ENCODE peak calls at places on chromosomes 11 and 22, in eight cellular contexts. W, V, B, S, L, K, U and C are unnamed samples.

GRCh38 chr11:123594921-123595320 is 59.5 kb downstream of the SCN3B start:
- DNase-seq in L (no peak), W (no peak), V (no peak), S (no peak), K (no peak), B (no peak), U (no peak), C (no peak)

GRCh38 chr11:33773399-33774355 is 643 bp downstream of the FBXO3 start:
- DNase-seq in K (no peak), L (no peak), V (no peak), U (peak; percentile 39), B (peak; percentile 29), W (peak; percentile 45), S (no peak), C (no peak)

GRCh38 chr22:30486661-30487115 is 14.9 kb upstream of the SEC14L3 start:
- DNase-seq in B (no peak), S (no peak), U (no peak), L (peak; percentile 35), W (no peak), K (no peak), V (no peak), C (peak; percentile 82)

GRCh38 chr11:16402654-16403447 is 46.5 kb upstream of the SOX6 start:
- DNase-seq in K (peak; percentile 1), S (no peak), L (no peak), V (no peak), W (no peak), B (no peak), U (no peak), C (no peak)

GRCh38 chr22:45960477-45961386 is 16.2 kb downstream of the WNT7B start:
- DNase-seq in L (no peak), V (no peak), K (peak; percentile 25), W (no peak), S (no peak), U (no peak), B (no peak), C (no peak)

GRCh38 chr11:43575931-43576833 is 104.4 kb upstream of the HSD17B12 start:
- DNase-seq in V (no peak), K (peak; percentile 38), L (no peak), U (peak; percentile 64), B (no peak), W (no peak), S (no peak), C (no peak)

GRCh38 chr11:72113170-72113808 is 794 bp upstream of the ANAPC15 start:
- DNase-seq in L (no peak), K (no peak), B (no peak), S (no peak), W (no peak), V (no peak), U (no peak), C (no peak)

GRCh38 chr11:107496011-107496410 is 38.4 kb upstream of the CWF19L2 start:
- DNase-seq in S (no peak), W (peak; percentile 10), L (no peak), V (peak; percentile 4), U (no peak), K (peak; percentile 82), B (no peak), C (no peak)

GRCh38 chr22:45192701-45193187 is 29.0 kb downstream of the NUP50 start:
- DNase-seq in V (no peak), K (no peak), U (peak; percentile 47), W (no peak), L (no peak), B (no peak), S (no peak), C (no peak)

GRCh38 chr11:34588023-34588422 is 32.9 kb upstream of the EHF start:
- DNase-seq in L (no peak), S (no peak), K (no peak), V (no peak), W (no peak), B (no peak), U (no peak), C (no peak)

GRCh38 chr11:133832096-133833081 is 12.9 kb downstream of the SPATA19 start:
- DNase-seq in U (no peak), L (no peak), V (no peak), B (no peak), K (no peak), S (no peak), W (no peak), C (no peak)

GRCh38 chr11:19598456-19598855 is 114.2 kb upstream of the NAV2 start:
- DNase-seq in U (no peak), W (no peak), L (no peak), K (no peak), V (no peak), B (no peak), S (no peak), C (no peak)

GRCh38 chr11:5620606-5621521 is 3.9 kb upstream of the TRIM34 start:
- DNase-seq in S (no peak), B (peak; percentile 52), W (peak; percentile 62), L (peak; percentile 91), V (peak; percentile 78), K (peak; percentile 90), U (peak; percentile 11), C (no peak)

GRCh38 chr11:126661051-126661450 is 305.6 kb downstream of the ST3GAL4 start:
- DNase-seq in L (no peak), V (no peak), U (no peak), K (no peak), B (no peak), S (no peak), W (no peak), C (no peak)

GRCh38 chr22:47057916-47058585 is 295.6 kb downstream of the TBC1D22A start:
- DNase-seq in S (peak; percentile 55), U (no peak), L (no peak), W (no peak), K (no peak), V (no peak), B (no peak), C (no peak)

GRCh38 chr22:20436309-20437252 is 1.0 kb downstream of the SCARF2 start:
- DNase-seq in U (peak; percentile 74), W (peak; percentile 66), K (peak; percentile 34), B (no peak), S (peak; percentile 68), L (no peak), V (no peak), C (no peak)

GRCh38 chr11:134586726-134587125 is 174.7 kb upstream of the B3GAT1 start:
- DNase-seq in U (no peak), L (no peak), K (no peak), W (no peak), V (no peak), B (no peak), S (no peak), C (no peak)

GRCh38 chr22:26502688-26503561 is 9.3 kb downstream of the TFIP11 start:
- DNase-seq in U (peak; percentile 67), V (no peak), K (peak; percentile 37), S (no peak), W (peak; percentile 59), B (peak; percentile 33), L (peak; percentile 37), C (no peak)

GRCh38 chr11:43870981-43871550 is 9.6 kb upstream of the ALKBH3 start:
- DNase-seq in L (no peak), S (no peak), U (no peak), W (no peak), B (no peak), V (no peak), K (no peak), C (no peak)

GRCh38 chr11:67113231-67113721 is 5.8 kb upstream of the KDM2A start:
- DNase-seq in B (no peak), K (no peak), U (peak; percentile 80), W (no peak), S (no peak), V (no peak), L (no peak), C (no peak)

GRCh38 chr11:133964946-133965632 is 8.3 kb upstream of the IGSF9B start:
- DNase-seq in L (peak; percentile 50), B (no peak), W (no peak), V (no peak), K (peak; percentile 44), U (no peak), S (no peak), C (no peak)

GRCh38 chr11:940496-941135 is 14.9 kb downstream of the AP2A2 start:
- DNase-seq in L (no peak), K (no peak), V (no peak), W (no peak), B (no peak), S (no peak), U (no peak), C (no peak)

GRCh38 chr11:933936-934335 is 8.3 kb downstream of the AP2A2 start:
- DNase-seq in L (no peak), W (no peak), V (no peak), K (no peak), S (no peak), B (no peak), U (no peak), C (no peak)

GRCh38 chr11:934437-934950 is 8.8 kb downstream of the AP2A2 start:
- DNase-seq in U (no peak), L (no peak), B (no peak), S (no peak), V (no peak), W (no peak), K (no peak), C (no peak)

GRCh38 chr11:936199-936598 is 10.5 kb downstream of the AP2A2 start:
- DNase-seq in W (no peak), K (no peak), B (no peak), S (no peak), L (no peak), U (no peak), V (no peak), C (peak; percentile 44)

GRCh38 chr11:937853-938261 is 12.2 kb downstream of the AP2A2 start:
- DNase-seq in K (no peak), U (no peak), B (no peak), S (no peak), W (no peak), L (no peak), V (no peak), C (no peak)
- H3K27ac ChIP-seq in K (no peak overlapping the region), U (peak overlapping the region; percentile 42), B (no peak overlapping the region), S (no peak overlapping the region), W (no peak overlapping the region), L (peak overlapping the region; percentile 41), V (no peak overlapping the region), C (no peak overlapping the region)

GRCh38 chr11:125202977-125203376 is 38.4 kb downstream of the PKNOX2 start:
- DNase-seq in W (no peak), V (no peak), U (no peak), K (no peak), L (no peak), S (no peak), B (no peak), C (no peak)
- H3K9me3 ChIP-seq in W (no peaks in the 10 kb centered on the region), V (no peaks in the 10 kb centered on the region), U (no peaks in the 10 kb centered on the region), K (no peaks in the 10 kb centered on the region), L (no peaks in the 10 kb centered on the region), S (no peaks in the 10 kb centered on the region), B (no peaks in the 10 kb centered on the region), C (no peaks in the 10 kb centered on the region)

GRCh38 chr11:96864998-96865397 is 475.2 kb downstream of the JRKL start:
- DNase-seq in L (no peak), S (no peak), U (no peak), K (no peak), V (no peak), W (no peak), B (no peak), C (no peak)

GRCh38 chr11:96869207-96869606 is 479.4 kb downstream of the JRKL start:
- DNase-seq in W (no peak), U (no peak), K (no peak), V (no peak), B (no peak), L (no peak), S (no peak), C (no peak)

GRCh38 chr11:96863520-96863919 is 473.7 kb downstream of the JRKL start:
- DNase-seq in K (no peak), U (no peak), L (no peak), V (no peak), W (no peak), B (no peak), S (no peak), C (no peak)
- H3K27ac ChIP-seq in K (no peak overlapping the region), U (no peak overlapping the region), L (no peak overlapping the region), V (no peak overlapping the region), W (no peak overlapping the region), B (no peak overlapping the region), S (no peak overlapping the region), C (no peak overlapping the region)

GRCh38 chr11:48305923-48306322 is at the start of gene OR4S1:
- DNase-seq in U (no peak), L (no peak), W (no peak), S (no peak), B (no peak), V (no peak), K (no peak), C (no peak)
- H3K9me3 ChIP-seq in U (no peaks in the 10 kb centered on the region), L (no peaks in the 10 kb centered on the region), W (no peaks in the 10 kb centered on the region), S (no peaks in the 10 kb centered on the region), B (no peaks in the 10 kb centered on the region), V (no peaks in the 10 kb centered on the region), K (peaks cover 7% of the 10 kb centered on the region), C (no peaks in the 10 kb centered on the region)